ENCODE peak calls at places on chromosomes 2 and 18, in six cellular contexts. S is left lung, T is K562, D is upper lobe of right lung, O is HL-60, V is osteoblast. Y is an unnamed sample.

GRCh38 chr2:7203056-7203467 is 285.9 kb downstream of the RNF144A start:
- DNase-seq in S (no peak), T (peak), D (no peak), O (peak), V (no peak), Y (peak)

GRCh38 chr2:85778646-85779364 is 25.0 kb downstream of the ATOH8 start:
- DNase-seq in S (no peak), T (no peak), D (no peak), O (no peak), V (peak), Y (no peak)

GRCh38 chr18:58612239-58613055 is 16.4 kb downstream of the ALPK2 start:
- DNase-seq in S (no peak), T (no peak), D (no peak), O (no peak), V (no peak), Y (no peak)

GRCh38 chr2:25814681-25815080 is 63.6 kb downstream of the ASXL2 start:
- DNase-seq in S (no peak), T (no peak), D (no peak), O (no peak), V (no peak), Y (no peak)

GRCh38 chr18:57543560-57543959 is 42.9 kb downstream of the FECH start:
- DNase-seq in S (no peak), T (no peak), D (no peak), O (no peak), V (no peak), Y (no peak)

GRCh38 chr2:226903179-226903578 is 67.3 kb downstream of the RHBDD1 start:
- DNase-seq in S (no peak), T (no peak), D (no peak), O (no peak), V (peak), Y (no peak)

GRCh38 chr2:61660511-61661388 is 122.6 kb upstream of the XPO1 start:
- DNase-seq in S (no peak), T (no peak), D (no peak), O (no peak), V (no peak), Y (no peak)

GRCh38 chr2:237900891-237901831 is 41.7 kb downstream of the RAMP1 start:
- DNase-seq in S (no peak), T (no peak), D (no peak), O (no peak), V (no peak), Y (no peak)

GRCh38 chr2:230472619-230473018 is 56.6 kb downstream of the SP100 start:
- DNase-seq in S (no peak), T (no peak), D (no peak), O (peak), V (no peak), Y (no peak)

GRCh38 chr2:203225423-203226039 is 13.3 kb upstream of the CYP20A1 start:
- DNase-seq in S (no peak), T (no peak), D (no peak), O (peak), V (no peak), Y (no peak)

GRCh38 chr2:2621855-2622254 is 290.8 kb upstream of the MYT1L start:
- DNase-seq in S (no peak), T (no peak), D (no peak), O (no peak), V (no peak), Y (no peak)

GRCh38 chr2:79982445-79982844 is 322.1 kb downstream of the LRRTM1 start:
- DNase-seq in S (no peak), T (peak), D (peak), O (peak), V (no peak), Y (no peak)

GRCh38 chr18:23743733-23744333 is 54.6 kb downstream of the LAMA3 start:
- DNase-seq in S (no peak), T (no peak), D (no peak), O (no peak), V (no peak), Y (no peak)

GRCh38 chr2:23596316-23596885 is 211.4 kb downstream of the KLHL29 start:
- DNase-seq in S (no peak), T (no peak), D (no peak), O (no peak), V (no peak), Y (no peak)

GRCh38 chr2:112542974-112543760 is 902 bp downstream of the POLR1B start:
- DNase-seq in S (no peak), T (no peak), D (no peak), O (peak), V (no peak), Y (no peak)

GRCh38 chr2:130744287-130745117 is 10.8 kb upstream of the AMER3 start:
- DNase-seq in S (no peak), T (no peak), D (no peak), O (no peak), V (peak), Y (no peak)

GRCh38 chr2:170145675-170146432 is 32.1 kb upstream of the MYO3B start:
- DNase-seq in S (no peak), T (no peak), D (no peak), O (no peak), V (peak), Y (no peak)

GRCh38 chr18:61833978-61834377 is 58.8 kb downstream of the RNF152 start:
- DNase-seq in S (no peak), T (no peak), D (no peak), O (no peak), V (no peak), Y (peak)

GRCh38 chr2:240131296-240131695 is 4.8 kb downstream of the COPS9 start:
- DNase-seq in S (peak), T (no peak), D (peak), O (no peak), V (no peak), Y (no peak)

GRCh38 chr2:99928472-99929053 is 213.8 kb downstream of the AFF3 start:
- DNase-seq in S (no peak), T (no peak), D (no peak), O (no peak), V (no peak), Y (no peak)

GRCh38 chr2:159124931-159125467 is 156.6 kb downstream of the TANC1 start:
- DNase-seq in S (no peak), T (no peak), D (no peak), O (no peak), V (no peak), Y (no peak)

GRCh38 chr2:51535763-51536162 is 503.8 kb upstream of the NRXN1 start:
- DNase-seq in S (no peak), T (no peak), D (no peak), O (no peak), V (no peak), Y (no peak)

GRCh38 chr2:209473930-209474419 is 50.1 kb downstream of the MAP2 start:
- DNase-seq in S (peak), T (no peak), D (no peak), O (peak), V (peak), Y (peak)

GRCh38 chr2:19120941-19121750 is 237.3 kb downstream of the OSR1 start:
- DNase-seq in S (no peak), T (no peak), D (no peak), O (peak), V (peak), Y (peak)

GRCh38 chr2:113910110-113910717 is 20.3 kb downstream of the ACTR3 start:
- DNase-seq in S (no peak), T (no peak), D (no peak), O (no peak), V (no peak), Y (no peak)

GRCh38 chr2:8574196-8575010 is 107.5 kb upstream of the ID2 start:
- DNase-seq in S (no peak), T (no peak), D (no peak), O (no peak), V (peak), Y (no peak)

GRCh38 chr2:137117385-137117784 is 352.0 kb downstream of the THSD7B start:
- DNase-seq in S (no peak), T (no peak), D (no peak), O (no peak), V (no peak), Y (no peak)

GRCh38 chr18:8162797-8163196 is 446.4 kb upstream of the RAB12 start:
- DNase-seq in S (no peak), T (no peak), D (no peak), O (no peak), V (no peak), Y (no peak)

GRCh38 chr18:9321709-9322108 is 12.9 kb upstream of the TWSG1 start:
- DNase-seq in S (no peak), T (no peak), D (no peak), O (no peak), V (no peak), Y (no peak)

GRCh38 chr2:42032796-42033195 is 15.0 kb upstream of the PKDCC start:
- DNase-seq in S (no peak), T (no peak), D (no peak), O (no peak), V (no peak), Y (no peak)

GRCh38 chr2:180644709-180645108 is 335.7 kb upstream of the UBE2E3 start:
- DNase-seq in S (no peak), T (no peak), D (no peak), O (no peak), V (no peak), Y (no peak)

GRCh38 chr2:120899799-120900198 is 164.1 kb downstream of the GLI2 start:
- DNase-seq in S (no peak), T (no peak), D (no peak), O (no peak), V (no peak), Y (no peak)

GRCh38 chr2:60309941-60310680 is 243.3 kb downstream of the BCL11A start:
- DNase-seq in S (no peak), T (no peak), D (no peak), O (no peak), V (no peak), Y (no peak)

GRCh38 chr18:59988098-59988706 is 88.4 kb downstream of the PMAIP1 start:
- DNase-seq in S (no peak), T (peak), D (no peak), O (peak), V (peak), Y (peak)

GRCh38 chr2:160210599-160211138 is 10.6 kb upstream of the ITGB6 start:
- DNase-seq in S (peak), T (peak), D (peak), O (peak), V (no peak), Y (peak)

GRCh38 chr2:158664987-158665386 is 130.1 kb upstream of the DAPL1 start:
- DNase-seq in S (no peak), T (no peak), D (no peak), O (no peak), V (no peak), Y (no peak)

GRCh38 chr2:174590346-174590745 is 7.3 kb downstream of the WIPF1 start:
- DNase-seq in S (no peak), T (no peak), D (no peak), O (no peak), V (no peak), Y (no peak)

GRCh38 chr2:241659150-241659739 is 21.8 kb downstream of the ATG4B start:
- DNase-seq in S (no peak), T (no peak), D (no peak), O (peak), V (peak), Y (peak)
- H3K4me3 ChIP-seq in S (no peak), T (no peak), D (no peak), O (no peak), V (no peak), Y (no peak)

GRCh38 chr18:28127228-28127627 is 49.7 kb downstream of the CDH2 start:
- DNase-seq in S (no peak), T (no peak), D (no peak), O (no peak), V (no peak), Y (no peak)
- TF ChIP-seq CTCF in S (no peak), T (no peak), D (no peak), O (no peak), V (no peak), Y (no peak)

DNA sequence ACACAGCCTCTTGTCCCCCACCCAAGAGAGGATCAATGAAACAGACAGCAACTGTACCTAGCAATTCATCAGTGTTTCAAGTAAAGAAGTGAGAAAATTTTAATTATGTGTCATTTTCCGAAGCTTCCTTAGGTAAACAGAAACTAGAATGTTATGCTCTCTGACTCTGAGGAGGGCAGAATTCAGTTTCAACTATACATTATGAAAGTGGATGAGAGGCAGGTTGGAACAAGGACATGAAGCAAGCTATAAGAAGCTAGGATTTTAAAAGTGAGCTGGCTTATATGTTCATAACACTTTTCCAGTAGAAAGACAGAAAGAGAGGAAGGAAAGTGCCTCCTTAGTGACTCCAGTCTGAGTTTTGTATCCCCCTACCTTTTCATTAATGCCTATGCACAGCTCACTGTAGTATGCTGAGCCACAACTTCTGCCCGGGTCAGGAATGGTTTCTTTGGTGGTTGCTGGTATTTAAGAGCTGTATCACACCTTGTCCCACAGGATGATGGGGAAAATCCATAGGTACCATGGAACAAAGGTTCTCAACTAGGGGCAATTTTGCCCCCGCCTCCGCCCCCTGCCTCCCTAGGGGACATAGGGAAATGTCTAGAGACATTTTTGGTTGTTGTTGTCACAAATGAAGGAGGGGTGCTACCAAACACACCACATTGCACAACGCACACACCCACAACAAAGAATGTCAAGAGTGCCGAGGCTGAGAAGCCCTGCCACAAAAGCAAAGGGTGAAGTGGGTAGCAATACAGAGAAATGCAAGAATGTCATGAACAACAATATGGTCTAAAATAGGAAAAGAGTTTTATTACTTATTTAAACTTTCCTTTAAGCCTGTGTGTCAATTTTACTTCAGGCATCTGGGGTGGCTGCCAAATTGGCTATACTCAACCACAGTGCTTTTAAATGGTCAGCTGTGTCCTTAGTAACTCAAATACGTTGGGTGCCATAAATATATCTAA is 161.0 kb upstream of the ZFP36L2 start:
- DNase-seq in S (no peak), T (no peak), D (no peak), O (no peak), V (peak), Y (no peak)
- H3K4me3 ChIP-seq in S (no peak), T (no peak), D (no peak), O (no peak), V (no peak), Y (no peak)

DNA sequence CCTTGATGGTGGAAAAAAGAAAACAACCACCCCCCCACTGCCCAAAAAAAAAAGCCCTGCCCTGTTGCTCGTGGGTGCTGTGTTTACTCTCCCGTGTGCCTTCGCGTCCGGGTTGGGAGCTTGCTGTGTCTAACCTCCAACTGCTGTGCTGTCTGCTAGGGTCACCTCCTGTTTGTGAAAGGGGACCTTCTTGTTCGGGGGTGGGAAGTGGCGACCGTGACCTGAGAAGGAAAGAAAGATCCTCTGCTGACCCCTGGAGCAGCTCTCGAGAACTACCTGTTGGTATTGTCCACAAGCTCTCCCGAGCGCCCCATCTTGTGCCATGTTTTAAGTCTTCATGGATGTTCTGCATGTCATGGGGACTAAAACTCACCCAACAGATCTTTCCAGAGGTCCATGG is 28.0 kb downstream of the MAL start:
- DNase-seq in S (no peak), T (no peak), D (peak), O (no peak), V (no peak), Y (no peak)
- TF ChIP-seq CTCF in S (no peak), T (peak), D (no peak), O (no peak), V (no peak), Y (no peak)

GRCh38 chr2:178844269-178844668 is 37.0 kb upstream of the TTN start:
- DNase-seq in S (no peak), T (no peak), D (no peak), O (no peak), V (peak), Y (no peak)

GRCh38 chr2:178845565-178846457 is 38.6 kb upstream of the TTN start:
- DNase-seq in S (no peak), T (no peak), D (no peak), O (no peak), V (peak), Y (no peak)

GRCh38 chr2:178844690-178845089 is 37.5 kb upstream of the TTN start:
- DNase-seq in S (no peak), T (no peak), D (no peak), O (no peak), V (no peak), Y (no peak)

GRCh38 chr2:178848335-178848734 is 41.1 kb upstream of the TTN start:
- DNase-seq in S (no peak), T (no peak), D (no peak), O (no peak), V (no peak), Y (no peak)

DNA sequence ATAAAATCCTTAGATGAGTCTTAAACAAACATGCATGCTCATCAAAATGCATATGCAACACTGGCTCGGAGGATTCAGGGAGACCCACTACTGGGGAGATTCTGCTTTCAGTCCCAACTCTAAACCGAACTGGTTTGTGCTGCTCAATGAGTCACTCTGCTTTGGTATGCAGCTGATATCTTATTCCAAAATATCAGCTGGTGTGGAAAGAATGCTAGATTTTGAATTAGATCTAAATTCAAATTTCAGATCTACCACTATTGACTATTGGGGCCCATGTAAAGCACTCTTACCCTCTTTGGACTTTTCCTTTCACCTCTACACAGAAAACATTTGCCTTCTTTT is 39.2 kb upstream of the TTN start:
- DNase-seq in S (no peak), T (no peak), D (no peak), O (no peak), V (peak), Y (no peak)
- H3K4me3 ChIP-seq in S (no peak), T (no peak), D (no peak), O (no peak), V (no peak), Y (no peak)

GRCh38 chr2:134692461-134692860 is 26.3 kb downstream of the TMEM163 start:
- DNase-seq in S (no peak), T (no peak), D (no peak), O (no peak), V (no peak), Y (no peak)
- TF ChIP-seq CTCF in S (no peak), T (peak), D (no peak), O (peak), V (no peak), Y (no peak)

DNA sequence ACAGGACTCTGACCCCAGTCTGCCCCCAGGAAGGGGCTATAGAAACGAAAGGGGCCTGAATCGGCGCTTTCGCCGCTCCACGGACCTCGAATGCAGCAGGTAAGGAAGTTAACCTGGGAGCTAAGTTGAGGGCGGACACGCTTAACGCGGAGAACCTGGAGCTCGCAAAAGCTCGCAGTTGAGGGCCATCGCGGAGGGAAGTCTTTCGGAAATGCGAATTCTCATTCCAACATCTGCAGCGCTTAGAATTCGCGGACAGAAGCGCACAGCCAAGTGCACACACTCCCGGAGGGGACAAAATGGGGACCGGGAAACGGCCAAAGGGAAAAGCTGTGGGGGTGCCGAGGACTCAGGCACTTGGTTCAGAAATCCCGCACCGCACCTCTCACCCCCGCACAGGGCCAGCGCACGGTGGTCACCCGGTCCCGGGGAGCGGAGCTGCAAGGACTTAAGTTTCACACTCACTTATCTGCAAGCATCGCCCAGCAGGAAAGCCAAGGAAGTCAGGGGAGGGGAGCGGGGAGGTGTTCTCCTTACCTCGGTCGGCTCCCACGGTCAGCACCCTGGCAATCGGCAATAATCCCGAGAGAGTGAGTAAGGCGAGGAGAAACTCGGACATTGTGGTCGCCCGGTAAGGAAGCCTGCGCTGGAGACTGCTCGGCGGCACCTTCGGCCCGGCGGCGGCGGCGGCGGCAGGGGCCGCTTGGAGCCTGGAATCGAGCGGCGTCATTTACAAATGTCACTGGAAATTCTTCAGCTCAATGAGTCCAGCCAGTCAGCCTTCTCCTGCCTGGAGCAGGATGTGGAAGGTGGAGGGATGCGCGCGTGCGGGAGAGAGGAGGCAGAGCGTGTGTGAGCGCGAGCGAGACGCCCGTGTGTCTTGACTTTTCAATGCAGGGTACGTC is 453 bp downstream of the LRP1B start:
- DNase-seq in S (peak), T (no peak), D (peak), O (no peak), V (peak), Y (no peak)
- H3K4me3 ChIP-seq in S (peak), T (no peak), D (peak), O (peak), V (peak), Y (peak)